ENCODE peak calls at places on chromosomes 16 and 17, in four cellular contexts. M is esophagus muscularis mucosa, I is body of pancreas, H is tibial nerve. Z is an unnamed sample.

GRCh38 chr17:38352245-38353083 is 820 bp downstream of the SOCS7 start:
- DNase-seq in I (peak), H (no peak), M (no peak), Z (peak)

GRCh38 chr16:30068750-30069574 is 3.4 kb downstream of the ALDOA start:
- DNase-seq in M (no peak), H (no peak), I (peak), Z (no peak)

GRCh38 chr17:8537734-8538133 is 92.8 kb downstream of the MYH10 start:
- DNase-seq in M (no peak), H (no peak), I (no peak), Z (no peak)

GRCh38 chr16:4315185-4316102 is at the start of gene GLIS2:
- DNase-seq in H (no peak), I (peak), M (no peak), Z (no peak)

GRCh38 chr16:1019934-1020305 is 38.4 kb downstream of the SOX8 start:
- DNase-seq in M (no peak), H (no peak), I (no peak), Z (no peak)

GRCh38 chr16:4415538-4416199 is 727 bp downstream of the CORO7 start:
- DNase-seq in H (peak), M (no peak), I (peak), Z (peak)

GRCh38 chr16:11030990-11031510 is 86.7 kb downstream of the CLEC16A start:
- DNase-seq in M (no peak), I (no peak), H (no peak), Z (no peak)

GRCh38 chr16:29757950-29758466 is 12.2 kb upstream of the C16orf54 start:
- DNase-seq in I (no peak), M (no peak), H (no peak), Z (no peak)

GRCh38 chr16:75053791-75054555 is 55.1 kb downstream of the ZNRF1 start:
- DNase-seq in I (peak), M (no peak), H (peak), Z (peak)

GRCh38 chr17:64781810-64782555 is 119.9 kb upstream of the SMURF2 start:
- DNase-seq in I (no peak), M (no peak), H (no peak), Z (no peak)

GRCh38 chr17:31211352-31212012 is 85.6 kb downstream of the OMG start:
- DNase-seq in H (no peak), I (no peak), M (no peak), Z (no peak)

GRCh38 chr16:19871721-19872120 is 12.9 kb downstream of the GPRC5B start:
- DNase-seq in M (no peak), H (no peak), I (no peak), Z (no peak)

GRCh38 chr16:22739077-22739476 is 74.9 kb upstream of the HS3ST2 start:
- DNase-seq in H (no peak), I (peak), M (no peak), Z (no peak)

GRCh38 chr17:42774066-42774750 is 959 bp downstream of the VPS25 start:
- DNase-seq in H (no peak), I (no peak), M (no peak), Z (no peak)

GRCh38 chr17:4087911-4088693 is 54.7 kb downstream of the ZZEF1 start:
- DNase-seq in M (no peak), I (no peak), H (no peak), Z (no peak)

GRCh38 chr16:57666353-57667068 is 1.6 kb upstream of the ADGRG3 start:
- DNase-seq in H (no peak), M (no peak), I (no peak), Z (no peak)

GRCh38 chr16:25014500-25015147 is 545 bp downstream of the ARHGAP17 start:
- DNase-seq in H (peak), M (no peak), I (peak), Z (peak)

GRCh38 chr17:78174870-78175642 is 6.7 kb downstream of the SYNGR2 start:
- DNase-seq in M (no peak), I (peak), H (no peak), Z (no peak)

GRCh38 chr17:57294075-57294474 is 37.8 kb downstream of the MSI2 start:
- DNase-seq in H (no peak), M (no peak), I (no peak), Z (no peak)

GRCh38 chr17:38875477-38876080 is 5.7 kb downstream of the LASP1 start:
- DNase-seq in M (no peak), H (no peak), I (no peak), Z (no peak)

GRCh38 chr17:55390364-55390977 is 31.2 kb downstream of the MMD start:
- DNase-seq in M (no peak), H (no peak), I (no peak), Z (no peak)

GRCh38 chr17:2214047-2214717 is 89.4 kb downstream of the SMG6 start:
- DNase-seq in I (peak), M (peak), H (peak), Z (peak)

GRCh38 chr17:49576121-49576905 is 642 bp downstream of the NXPH3 start:
- DNase-seq in I (no peak), H (peak), M (no peak), Z (peak)
- TF ChIP-seq POLR2A in I (no peak), H (peak), M (no peak), Z (no peak)

DNA sequence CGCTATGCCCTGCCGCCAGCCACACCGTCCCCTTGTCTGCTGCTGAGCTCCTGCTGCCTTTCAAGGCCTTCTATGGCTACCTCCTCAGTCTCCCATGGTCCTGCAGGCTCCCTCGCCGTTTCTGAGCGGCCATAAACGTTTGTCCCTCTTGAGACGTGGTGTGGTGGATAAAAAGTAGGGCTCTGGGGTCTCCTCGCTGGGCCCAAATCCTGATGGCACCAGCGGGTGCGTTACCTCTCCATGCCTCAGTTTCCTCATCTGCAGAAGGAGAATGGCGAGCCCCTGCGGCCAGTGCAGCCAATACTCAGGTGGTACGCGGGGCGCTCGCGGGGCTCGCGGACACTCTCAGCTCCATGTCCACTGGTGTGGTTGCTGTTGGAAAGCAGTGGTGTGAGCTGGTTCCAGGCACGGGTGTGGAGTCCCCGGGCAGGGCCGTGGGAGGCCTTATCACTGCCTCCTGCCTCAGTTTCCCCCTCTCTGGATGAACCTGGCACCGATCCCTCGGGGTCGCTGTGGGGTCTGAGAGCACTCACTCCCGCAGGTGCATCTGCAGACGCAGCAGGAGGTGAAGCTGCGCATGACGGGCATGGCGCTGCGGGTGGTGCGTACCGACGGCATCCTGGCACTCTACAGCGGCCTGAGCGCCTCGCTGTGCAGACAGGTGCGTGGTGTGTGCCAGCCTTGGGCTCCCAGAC is 2.5 kb downstream of the SLC25A10 start:
- DNase-seq in M (no peak), H (no peak), I (no peak), Z (no peak)
- TF ChIP-seq POLR2A in M (no peak), H (no peak), I (no peak), Z (no peak)

GRCh38 chr16:2178321-2179106 is 17.9 kb downstream of the CASKIN1 start:
- DNase-seq in H (no peak), M (no peak), I (no peak), Z (peak)

GRCh38 chr16:2179107-2179501 is 17.3 kb downstream of the CASKIN1 start:
- DNase-seq in H (no peak), M (no peak), I (no peak), Z (no peak)

GRCh38 chr16:2176047-2176446 is 20.4 kb downstream of the CASKIN1 start:
- DNase-seq in I (no peak), M (no peak), H (no peak), Z (no peak)

GRCh38 chr16:2177101-2177500 is 19.3 kb downstream of the CASKIN1 start:
- DNase-seq in H (no peak), M (no peak), I (no peak), Z (no peak)

GRCh38 chr16:2177561-2177960 is 18.8 kb downstream of the CASKIN1 start:
- DNase-seq in M (no peak), I (no peak), H (no peak), Z (no peak)
- TF ChIP-seq POLR2A in M (no peak), I (no peak), H (no peak), Z (no peak)

DNA sequence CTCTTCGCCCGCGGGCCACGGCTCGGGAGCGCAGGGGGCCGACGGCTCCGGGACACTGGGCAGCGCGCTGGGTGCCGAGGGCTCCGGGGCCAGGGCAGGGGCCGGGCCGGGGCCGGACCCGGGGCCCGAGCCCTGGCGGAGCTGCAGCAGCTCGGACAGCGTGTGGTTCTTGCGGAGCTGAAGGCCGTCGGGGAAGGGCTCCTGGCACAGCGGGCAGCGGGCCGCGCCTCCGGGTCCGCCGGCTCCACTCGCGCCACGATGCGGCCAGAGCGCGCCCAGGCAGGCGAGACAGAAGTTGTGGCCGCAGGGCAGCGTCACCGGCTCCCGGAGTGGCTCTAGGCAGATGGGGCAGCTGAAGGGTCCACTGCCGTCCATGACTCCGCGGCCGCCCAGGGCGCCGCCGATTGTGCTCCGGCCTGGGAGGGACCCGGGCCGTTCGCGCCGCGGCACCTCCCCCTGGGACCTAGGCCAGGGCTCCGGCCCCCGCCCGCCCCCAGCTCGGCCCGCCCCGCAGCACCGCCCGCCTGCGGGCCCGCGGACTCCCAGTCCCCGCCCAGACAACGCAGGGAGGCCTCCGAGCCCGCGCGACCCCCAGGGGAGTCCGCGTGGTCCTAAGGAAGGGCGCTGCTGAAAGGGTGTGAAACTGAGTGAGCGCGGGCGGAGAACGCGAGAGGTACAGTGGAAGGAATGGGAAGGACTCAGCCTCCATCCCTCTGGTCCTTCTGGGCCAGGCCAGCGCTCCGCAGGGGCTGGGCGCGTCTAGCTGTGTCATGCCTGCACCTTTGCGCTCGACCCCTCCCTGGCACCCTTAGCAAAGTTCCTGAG is at the start of gene TRIM47:
- DNase-seq in I (peak), H (peak), M (no peak), Z (peak)
- TF ChIP-seq POLR2A in I (peak), H (peak), M (peak), Z (no peak)

DNA sequence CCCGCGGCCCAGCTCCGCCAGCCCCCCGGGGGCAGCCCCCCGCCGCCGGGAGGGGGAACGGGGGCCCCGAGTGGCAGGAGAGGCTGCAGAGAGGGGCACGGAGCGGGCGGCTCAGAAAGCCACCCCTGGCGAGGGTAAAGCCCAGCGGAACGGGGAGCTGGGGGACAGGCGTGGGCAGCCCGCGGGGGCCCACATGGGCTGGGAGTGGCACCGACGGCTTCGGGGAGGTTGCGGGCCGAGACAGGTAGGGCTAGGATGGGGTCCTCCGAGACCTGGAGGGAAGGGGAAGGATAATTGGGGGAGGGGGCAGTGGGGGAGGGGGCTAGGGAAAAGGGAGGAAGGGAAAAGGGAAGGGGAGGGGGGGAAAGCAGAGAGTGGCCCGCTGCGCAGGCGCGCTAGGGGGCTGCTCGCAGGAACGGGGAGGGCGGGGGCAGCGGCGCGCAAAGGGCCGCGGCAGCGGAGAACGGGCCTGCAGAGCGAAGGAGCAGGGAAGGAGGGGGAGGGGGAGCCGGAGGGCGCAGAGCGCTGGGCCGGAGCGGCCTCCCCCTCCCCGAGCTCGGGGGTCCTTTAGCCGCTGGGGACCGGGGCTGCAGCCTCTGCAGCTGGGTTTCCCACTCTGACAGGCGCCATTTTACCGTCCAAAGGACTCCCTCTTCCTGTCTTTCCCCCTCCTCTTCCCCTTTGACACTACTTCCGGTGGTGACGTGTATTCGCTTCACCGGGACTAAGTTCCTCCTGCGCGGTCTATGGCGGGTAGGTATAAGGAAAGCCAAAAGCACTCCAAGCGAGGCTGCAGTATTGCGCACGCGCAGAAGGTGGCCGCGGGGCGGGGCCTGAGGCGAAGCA is at the start of gene CTDNEP1:
- DNase-seq in M (peak), I (peak), H (peak), Z (peak)
- TF ChIP-seq POLR2A in M (peak), I (peak), H (peak), Z (no peak)

GRCh38 chr16:89265647-89266046 is 48.1 kb downstream of the ZNF778 start:
- DNase-seq in I (no peak), H (no peak), M (no peak), Z (no peak)

GRCh38 chr16:89264800-89265550 is 47.5 kb downstream of the ZNF778 start:
- DNase-seq in H (no peak), I (no peak), M (no peak), Z (no peak)

GRCh38 chr16:89268585-89268984 is 51.1 kb downstream of the ZNF778 start:
- DNase-seq in I (no peak), M (no peak), H (no peak), Z (no peak)

GRCh38 chr16:89268987-89269735 is 51.7 kb downstream of the ZNF778 start:
- DNase-seq in M (no peak), H (peak), I (peak), Z (peak)

DNA sequence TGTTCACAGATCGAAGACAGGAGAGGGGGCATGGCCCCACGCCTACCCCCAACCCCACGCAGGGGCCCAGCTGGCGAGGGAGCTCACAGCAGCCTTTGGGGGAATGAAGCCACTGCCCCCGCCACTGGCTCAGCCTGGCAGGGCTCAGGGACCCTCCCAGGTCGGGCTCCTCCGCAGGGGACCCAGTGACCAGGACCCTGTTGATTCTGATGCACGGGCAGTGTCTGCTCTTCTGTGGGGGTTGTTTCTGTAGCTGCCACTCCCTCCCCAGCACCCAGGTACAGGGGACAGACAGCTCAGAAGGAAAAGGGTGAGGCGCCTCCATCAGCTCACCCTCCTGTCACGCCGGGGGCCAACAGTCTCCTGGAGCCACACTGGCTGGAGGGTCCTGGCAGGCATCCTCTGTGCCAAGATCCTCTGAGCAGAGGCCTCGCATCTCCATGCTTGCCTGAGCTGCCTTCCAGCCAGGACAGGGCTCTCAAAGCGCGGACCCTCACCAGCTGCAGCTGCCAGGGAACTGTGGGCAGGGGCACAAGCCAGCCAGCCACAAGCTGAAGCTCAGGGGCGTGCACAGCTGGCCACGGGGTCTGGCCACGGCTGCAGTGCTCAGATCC is 49.1 kb downstream of the ZNF778 start:
- DNase-seq in M (no peak), H (no peak), I (no peak), Z (no peak)
- TF ChIP-seq POLR2A in M (no peak), H (no peak), I (no peak), Z (no peak)

GRCh38 chr16:2458887-2459646 is 842 bp upstream of the TEDC2 start:
- DNase-seq in H (no peak), I (no peak), M (no peak), Z (no peak)

GRCh38 chr16:2460391-2460713 is 443 bp downstream of the TEDC2 start:
- DNase-seq in M (no peak), I (no peak), H (no peak), Z (no peak)

GRCh38 chr16:2457946-2458345 is 2.0 kb upstream of the TEDC2 start:
- DNase-seq in H (no peak), I (no peak), M (no peak), Z (no peak)

GRCh38 chr16:2460916-2461315 is 1.0 kb downstream of the TEDC2 start:
- DNase-seq in H (no peak), I (no peak), M (no peak), Z (no peak)

DNA sequence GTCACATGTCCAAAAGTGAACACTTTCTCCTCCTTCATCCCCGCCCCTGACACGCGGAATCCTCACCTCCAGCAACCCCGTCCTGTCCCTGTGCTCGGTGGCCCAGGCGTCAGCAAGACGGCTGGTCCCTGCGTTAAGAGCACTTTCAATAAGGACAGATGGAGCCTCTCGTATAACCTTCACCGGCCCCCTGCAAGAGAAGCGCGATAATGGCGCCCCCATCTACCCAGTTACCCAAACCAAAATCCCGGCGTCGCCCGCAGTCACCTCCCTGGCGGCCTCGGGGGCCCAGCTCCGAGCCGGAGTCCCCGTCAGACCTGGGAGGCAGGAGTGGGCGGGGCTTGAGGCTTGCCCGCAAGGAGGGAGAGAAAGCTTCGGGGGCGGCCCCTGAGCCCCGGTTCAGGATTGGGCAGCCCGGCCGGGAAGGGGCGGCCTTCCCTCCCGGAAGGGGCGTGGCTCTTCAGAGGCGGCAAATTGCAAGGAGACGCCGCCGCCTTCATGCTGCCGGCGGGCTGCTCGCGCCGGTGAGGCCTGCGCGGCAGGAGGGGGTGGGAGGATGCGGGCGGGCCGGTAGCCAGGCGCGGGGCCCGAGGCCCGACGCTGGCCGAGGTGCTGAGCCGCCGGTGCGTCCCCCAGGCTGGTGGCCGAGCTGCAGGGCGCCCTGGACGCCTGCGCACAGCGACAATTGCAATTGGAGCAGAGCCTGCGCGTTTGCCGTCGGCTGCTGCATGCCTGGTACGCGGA is at the start of gene TEDC2:
- DNase-seq in I (peak), M (peak), H (peak), Z (peak)
- TF ChIP-seq POLR2A in I (no peak), M (no peak), H (no peak), Z (peak)

GRCh38 chr17:74846621-74847020 is 13.1 kb downstream of the GRIN2C start:
- DNase-seq in M (no peak), I (no peak), H (no peak), Z (no peak)
- TF ChIP-seq POLR2A in M (no peak), I (no peak), H (no peak), Z (no peak)

Z was measured in erythroblast.